ENCODE peak calls at places on chromosomes 12 and 14, in nine cellular contexts. One of them, this sample, is unnamed.

GRCh38 chr14:103020271-103020910 is 37.0 kb downstream of the CDC42BPB start:
- DNase-seq in BJ: no peak
- DNase-seq in CD4-positive, alpha-beta T cell: no peak
- DNase-seq in lung: no peak
- DNase-seq in left lung: no peak
- DNase-seq in GM20000: no peak
- DNase-seq in kidney: no peak
- DNase-seq in AG09309: no peak
- DNase-seq in endodermal cell: no peak
- DNase-seq in this sample: no peak

GRCh38 chr12:95358111-95359083 is 115.6 kb upstream of the METAP2 start:
- DNase-seq in CD4-positive, alpha-beta T cell: no peak
- DNase-seq in endodermal cell: no peak
- DNase-seq in lung: no peak
- DNase-seq in GM20000: no peak
- DNase-seq in left lung: no peak
- DNase-seq in BJ: no peak
- DNase-seq in AG09309: no peak
- DNase-seq in kidney: no peak
- DNase-seq in this sample: no peak

GRCh38 chr12:2673966-2674810 is 120.6 kb upstream of the FKBP4 start:
- DNase-seq in left lung: no peak
- DNase-seq in kidney: no peak
- DNase-seq in AG09309: no peak
- DNase-seq in BJ: no peak
- DNase-seq in lung: no peak
- DNase-seq in CD4-positive, alpha-beta T cell: no peak
- DNase-seq in endodermal cell: peak; percentile 83
- DNase-seq in GM20000: no peak
- DNase-seq in this sample: no peak

GRCh38 chr12:81888961-81889360 is 129.8 kb upstream of the PPFIA2 start:
- DNase-seq in lung: no peak
- DNase-seq in endodermal cell: peak; percentile 55
- DNase-seq in BJ: no peak
- DNase-seq in AG09309: no peak
- DNase-seq in left lung: no peak
- DNase-seq in kidney: no peak
- DNase-seq in CD4-positive, alpha-beta T cell: no peak
- DNase-seq in GM20000: no peak
- DNase-seq in this sample: no peak

GRCh38 chr12:11621797-11622423 is 27.6 kb upstream of the ETV6 start:
- DNase-seq in BJ: no peak
- DNase-seq in left lung: no peak
- DNase-seq in GM20000: no peak
- DNase-seq in CD4-positive, alpha-beta T cell: peak; percentile 10
- DNase-seq in endodermal cell: peak; percentile 76
- DNase-seq in AG09309: no peak
- DNase-seq in lung: no peak
- DNase-seq in kidney: no peak
- DNase-seq in this sample: no peak

GRCh38 chr12:42590324-42590934 is 883 bp upstream of the PRICKLE1 start:
- DNase-seq in AG09309: no peak
- DNase-seq in lung: no peak
- DNase-seq in GM20000: peak; percentile 29
- DNase-seq in CD4-positive, alpha-beta T cell: no peak
- DNase-seq in endodermal cell: peak; percentile 79
- DNase-seq in left lung: peak; percentile 34
- DNase-seq in kidney: peak; percentile 66
- DNase-seq in BJ: no peak
- DNase-seq in this sample: peak; percentile 17

GRCh38 chr14:39265032-39265431 is 31.3 kb downstream of the MIA2 start:
- DNase-seq in GM20000: no peak
- DNase-seq in lung: no peak
- DNase-seq in kidney: no peak
- DNase-seq in endodermal cell: no peak
- DNase-seq in left lung: no peak
- DNase-seq in CD4-positive, alpha-beta T cell: no peak
- DNase-seq in BJ: no peak
- DNase-seq in AG09309: no peak
- DNase-seq in this sample: peak; percentile 23

GRCh38 chr14:64337901-64338615 is 43.9 kb upstream of the ESR2 start:
- DNase-seq in AG09309: no peak
- DNase-seq in endodermal cell: peak; percentile 85
- DNase-seq in kidney: no peak
- DNase-seq in lung: no peak
- DNase-seq in BJ: no peak
- DNase-seq in GM20000: peak; percentile 33
- DNase-seq in left lung: peak; percentile 46
- DNase-seq in CD4-positive, alpha-beta T cell: no peak
- DNase-seq in this sample: peak; percentile 42

GRCh38 chr12:57223191-57224165 is 6.0 kb upstream of the SHMT2 start:
- DNase-seq in AG09309: no peak
- DNase-seq in left lung: no peak
- DNase-seq in kidney: no peak
- DNase-seq in endodermal cell: no peak
- DNase-seq in BJ: no peak
- DNase-seq in CD4-positive, alpha-beta T cell: no peak
- DNase-seq in GM20000: no peak
- DNase-seq in lung: no peak
- DNase-seq in this sample: no peak

GRCh38 chr12:32819424-32819823 is 63.7 kb upstream of the YARS2 start:
- DNase-seq in CD4-positive, alpha-beta T cell: no peak
- DNase-seq in kidney: no peak
- DNase-seq in lung: no peak
- DNase-seq in endodermal cell: no peak
- DNase-seq in left lung: no peak
- DNase-seq in BJ: no peak
- DNase-seq in GM20000: no peak
- DNase-seq in AG09309: no peak
- DNase-seq in this sample: no peak

GRCh38 chr12:109279525-109279924 is 29.6 kb downstream of the FOXN4 start:
- DNase-seq in GM20000: no peak
- DNase-seq in lung: no peak
- DNase-seq in left lung: no peak
- DNase-seq in endodermal cell: no peak
- DNase-seq in kidney: no peak
- DNase-seq in BJ: no peak
- DNase-seq in AG09309: no peak
- DNase-seq in CD4-positive, alpha-beta T cell: no peak
- DNase-seq in this sample: no peak

GRCh38 chr12:57530396-57531142 is 7.9 kb downstream of the MBD6 start:
- DNase-seq in BJ: no peak
- DNase-seq in AG09309: no peak
- DNase-seq in GM20000: no peak
- DNase-seq in left lung: no peak
- DNase-seq in kidney: no peak
- DNase-seq in endodermal cell: no peak
- DNase-seq in CD4-positive, alpha-beta T cell: no peak
- DNase-seq in lung: no peak
- DNase-seq in this sample: no peak

GRCh38 chr12:48525332-48525731 is at the start of gene OR8S1:
- DNase-seq in CD4-positive, alpha-beta T cell: no peak
- DNase-seq in lung: no peak
- DNase-seq in kidney: no peak
- DNase-seq in endodermal cell: no peak
- DNase-seq in GM20000: no peak
- DNase-seq in BJ: no peak
- DNase-seq in left lung: no peak
- DNase-seq in AG09309: no peak
- DNase-seq in this sample: no peak

GRCh38 chr12:51907083-51907863 is at the start of gene ACVRL1:
- DNase-seq in endodermal cell: peak; percentile 66
- DNase-seq in AG09309: no peak
- DNase-seq in lung: no peak
- DNase-seq in kidney: peak; percentile 80
- DNase-seq in GM20000: peak; percentile 31
- DNase-seq in BJ: no peak
- DNase-seq in CD4-positive, alpha-beta T cell: no peak
- DNase-seq in left lung: no peak
- DNase-seq in this sample: no peak

GRCh38 chr12:9214536-9214935 is 6.3 kb upstream of the PZP start:
- DNase-seq in lung: no peak
- DNase-seq in BJ: no peak
- DNase-seq in endodermal cell: no peak
- DNase-seq in GM20000: no peak
- DNase-seq in kidney: no peak
- DNase-seq in AG09309: no peak
- DNase-seq in left lung: no peak
- DNase-seq in CD4-positive, alpha-beta T cell: no peak
- DNase-seq in this sample: no peak

GRCh38 chr14:49971156-49972141 is 78.6 kb downstream of the ARF6 start:
- DNase-seq in CD4-positive, alpha-beta T cell: peak; percentile 55
- DNase-seq in GM20000: peak; percentile 61
- DNase-seq in left lung: no peak
- DNase-seq in endodermal cell: no peak
- DNase-seq in kidney: no peak
- DNase-seq in AG09309: no peak
- DNase-seq in lung: no peak
- DNase-seq in BJ: no peak
- DNase-seq in this sample: no peak

GRCh38 chr12:65818454-65819382 is 5.6 kb upstream of the HMGA2 start:
- DNase-seq in endodermal cell: peak; percentile 53
- DNase-seq in GM20000: no peak
- DNase-seq in AG09309: no peak
- DNase-seq in kidney: no peak
- DNase-seq in left lung: no peak
- DNase-seq in lung: no peak
- DNase-seq in CD4-positive, alpha-beta T cell: no peak
- DNase-seq in BJ: no peak
- DNase-seq in this sample: no peak

GRCh38 chr14:85087201-85087600 is 442.7 kb upstream of the FLRT2 start:
- DNase-seq in GM20000: no peak
- DNase-seq in AG09309: peak; percentile 13
- DNase-seq in endodermal cell: no peak
- DNase-seq in lung: no peak
- DNase-seq in kidney: no peak
- DNase-seq in BJ: no peak
- DNase-seq in CD4-positive, alpha-beta T cell: no peak
- DNase-seq in left lung: no peak
- DNase-seq in this sample: no peak

GRCh38 chr12:124222368-124223245 is 72.3 kb upstream of the RFLNA start:
- DNase-seq in lung: no peak
- DNase-seq in left lung: no peak
- DNase-seq in kidney: no peak
- DNase-seq in AG09309: no peak
- DNase-seq in GM20000: no peak
- DNase-seq in BJ: no peak
- DNase-seq in endodermal cell: no peak
- DNase-seq in CD4-positive, alpha-beta T cell: no peak
- DNase-seq in this sample: no peak
- TF ChIP-seq CTCF in lung: no peak
- TF ChIP-seq CTCF in left lung: no peak
- TF ChIP-seq CTCF in kidney: no peak
- TF ChIP-seq CTCF in AG09309: no peak
- TF ChIP-seq CTCF in GM20000: no peak
- TF ChIP-seq CTCF in BJ: no peak
- TF ChIP-seq CTCF in endodermal cell: no peak
- TF ChIP-seq CTCF in CD4-positive, alpha-beta T cell: no peak
- TF ChIP-seq CTCF in this sample: no peak

DNA sequence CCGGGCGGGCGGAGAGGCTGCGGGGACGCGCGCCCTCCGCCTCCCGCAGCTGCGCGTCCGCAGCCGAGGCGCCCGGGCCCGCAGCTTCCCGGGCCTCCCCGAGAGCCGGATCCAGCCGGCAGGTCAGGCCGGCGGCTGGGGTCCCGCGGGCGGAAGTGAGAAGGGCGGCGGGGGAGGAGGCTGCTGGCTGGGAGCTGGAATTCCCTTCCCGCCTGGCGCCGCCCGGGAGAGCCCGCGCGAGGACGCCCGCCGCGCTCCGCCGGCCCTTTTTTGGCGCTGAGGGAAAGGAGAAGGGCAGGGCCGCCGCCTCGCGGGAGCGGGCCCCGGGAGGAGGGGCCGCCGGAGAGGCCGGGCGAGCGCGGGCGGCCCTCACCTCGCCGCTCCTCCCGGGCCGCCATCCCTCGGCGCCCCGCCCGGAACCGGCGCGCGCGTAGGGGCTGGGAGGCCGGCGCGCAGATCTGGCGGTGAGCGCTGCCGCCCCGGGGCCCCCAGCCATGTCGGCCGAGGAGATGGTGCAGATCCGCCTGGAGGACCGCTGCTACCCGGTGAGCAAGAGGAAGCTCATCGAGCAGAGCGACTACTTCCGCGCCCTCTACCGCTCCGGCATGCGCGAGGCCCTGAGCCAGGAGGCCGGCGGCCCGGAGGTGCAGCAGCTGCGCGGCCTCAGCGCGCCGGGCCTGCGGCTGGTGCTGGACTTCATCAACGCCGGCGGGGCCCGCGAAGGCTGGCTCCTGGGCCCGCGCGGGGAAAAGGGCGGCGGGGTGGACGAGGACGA is at the start of the genes KLHL42 and MANSC4:
- DNase-seq in GM20000: peak; percentile 90
- DNase-seq in left lung: peak; percentile 75
- DNase-seq in kidney: peak; percentile 92
- DNase-seq in BJ: peak; percentile 19
- DNase-seq in lung: peak; percentile 68
- DNase-seq in endodermal cell: peak; percentile 94
- DNase-seq in AG09309: no peak
- DNase-seq in CD4-positive, alpha-beta T cell: peak; percentile 54
- DNase-seq in this sample: peak; percentile 67
- TF ChIP-seq CTCF in GM20000: no peak
- TF ChIP-seq CTCF in left lung: no peak
- TF ChIP-seq CTCF in kidney: no peak
- TF ChIP-seq CTCF in BJ: no peak
- TF ChIP-seq CTCF in lung: no peak
- TF ChIP-seq CTCF in endodermal cell: peak; percentile 42
- TF ChIP-seq CTCF in AG09309: no peak
- TF ChIP-seq CTCF in CD4-positive, alpha-beta T cell: no peak
- TF ChIP-seq CTCF in this sample: no peak

DNA sequence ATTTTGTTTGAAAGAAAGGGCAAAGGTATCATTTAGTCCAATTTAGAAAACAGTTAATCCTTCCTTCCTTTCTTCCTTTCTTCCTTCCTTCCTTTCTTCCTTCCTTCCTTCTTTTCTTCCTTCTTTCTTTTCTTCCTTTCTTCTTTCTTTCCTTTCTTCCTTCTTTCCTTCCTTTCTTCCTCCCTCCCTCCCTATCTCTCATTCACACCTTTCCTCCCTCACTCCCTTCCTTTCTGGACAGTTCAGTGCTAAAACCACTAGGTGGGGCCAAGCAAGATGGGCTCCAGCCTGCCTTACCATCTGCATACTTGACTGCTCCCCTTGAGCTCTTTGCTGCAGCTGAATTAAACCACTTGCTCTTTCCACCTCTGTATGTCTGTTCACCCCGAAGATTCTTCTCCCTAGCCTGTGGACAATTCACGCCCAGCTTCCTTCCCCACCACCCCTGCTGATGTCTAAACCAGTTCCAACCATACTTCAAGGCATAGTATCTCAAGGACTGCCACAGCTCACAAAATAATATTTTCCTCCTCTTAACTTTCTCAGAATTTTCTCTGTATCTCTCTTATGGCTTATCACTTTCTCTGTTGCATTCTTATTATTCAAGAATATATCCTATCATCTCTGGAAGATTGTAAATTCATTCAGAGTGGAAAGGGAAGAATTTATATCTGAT is 78.0 kb downstream of the DBX2 start:
- DNase-seq in AG09309: no peak
- DNase-seq in kidney: no peak
- DNase-seq in lung: no peak
- DNase-seq in CD4-positive, alpha-beta T cell: no peak
- DNase-seq in BJ: no peak
- DNase-seq in endodermal cell: peak; percentile 85
- DNase-seq in GM20000: peak; percentile 19
- DNase-seq in left lung: no peak
- DNase-seq in this sample: peak; percentile 6
- TF ChIP-seq CTCF in AG09309: peak; percentile 49
- TF ChIP-seq CTCF in kidney: no peak
- TF ChIP-seq CTCF in lung: no peak
- TF ChIP-seq CTCF in CD4-positive, alpha-beta T cell: peak; percentile 29
- TF ChIP-seq CTCF in BJ: peak; percentile 52
- TF ChIP-seq CTCF in endodermal cell: peak; percentile 84
- TF ChIP-seq CTCF in GM20000: peak; percentile 32
- TF ChIP-seq CTCF in left lung: peak; percentile 13
- TF ChIP-seq CTCF in this sample: peak; percentile 23

GRCh38 chr12:66952668-66953067 is 273.8 kb upstream of the GRIP1 start:
- DNase-seq in AG09309: no peak
- DNase-seq in left lung: no peak
- DNase-seq in kidney: no peak
- DNase-seq in GM20000: no peak
- DNase-seq in BJ: no peak
- DNase-seq in lung: no peak
- DNase-seq in CD4-positive, alpha-beta T cell: no peak
- DNase-seq in endodermal cell: no peak
- DNase-seq in this sample: no peak
- TF ChIP-seq CTCF in AG09309: no peak
- TF ChIP-seq CTCF in left lung: no peak
- TF ChIP-seq CTCF in kidney: no peak
- TF ChIP-seq CTCF in GM20000: no peak
- TF ChIP-seq CTCF in BJ: no peak
- TF ChIP-seq CTCF in lung: no peak
- TF ChIP-seq CTCF in CD4-positive, alpha-beta T cell: no peak
- TF ChIP-seq CTCF in endodermal cell: no peak
- TF ChIP-seq CTCF in this sample: no peak